ENCODE peak calls at places on chromosomes 2 and 18, in nine cellular contexts. V, E, K, A, S, R, I, C and O are unnamed samples.

GRCh38 chr2:111101592-111101991 is 19.1 kb upstream of the BCL2L11 start:
- DNase-seq in E (no peak), R (no peak), A (no peak), C (no peak), S (no peak), K (no peak), I (no peak), V (no peak), O (no peak)

GRCh38 chr18:72160504-72161445 is 383.4 kb downstream of the CBLN2 start:
- DNase-seq in I (no peak), C (no peak), E (no peak), R (no peak), V (no peak), K (no peak), S (no peak), A (no peak), O (no peak)

GRCh38 chr2:17069564-17069963 is 403.9 kb upstream of the CYRIA start:
- DNase-seq in K (no peak), C (no peak), R (no peak), I (no peak), E (no peak), S (no peak), V (no peak), A (no peak), O (no peak)

GRCh38 chr2:180614776-180615175 is 365.6 kb upstream of the UBE2E3 start:
- DNase-seq in I (no peak), E (no peak), S (no peak), R (no peak), V (no peak), K (no peak), A (no peak), C (no peak), O (no peak)

GRCh38 chr2:99862566-99862965 is 279.8 kb downstream of the AFF3 start:
- DNase-seq in V (no peak), C (no peak), K (no peak), E (no peak), I (no peak), R (no peak), A (no peak), S (no peak), O (no peak)

GRCh38 chr2:12081481-12082210 is 335.2 kb downstream of the LPIN1 start:
- DNase-seq in R (no peak), K (no peak), S (no peak), E (no peak), A (no peak), C (no peak), V (peak), I (no peak), O (no peak)

GRCh38 chr2:45813003-45813601 is 161.6 kb downstream of the PRKCE start:
- DNase-seq in R (no peak), C (no peak), A (peak), E (no peak), K (no peak), V (no peak), I (no peak), S (no peak), O (no peak)

GRCh38 chr18:58143391-58143790 is 99.4 kb downstream of the NEDD4L start:
- DNase-seq in K (no peak), A (no peak), S (no peak), E (no peak), I (peak), V (no peak), R (no peak), C (no peak), O (no peak)

GRCh38 chr2:85772019-85772745 is 18.4 kb downstream of the ATOH8 start:
- DNase-seq in S (peak), C (peak), V (no peak), K (peak), R (peak), E (peak), A (peak), I (peak), O (peak)

GRCh38 chr18:47561316-47561715 is 309.9 kb upstream of the SKOR2 start:
- DNase-seq in I (no peak), C (no peak), S (no peak), A (no peak), R (no peak), V (no peak), E (no peak), K (no peak), O (no peak)

GRCh38 chr2:240594511-240595380 is 8.2 kb downstream of the CAPN10 start:
- DNase-seq in A (no peak), E (no peak), I (no peak), C (no peak), S (no peak), R (no peak), K (no peak), V (no peak), O (no peak)

GRCh38 chr2:60297296-60298010 is 256.0 kb downstream of the BCL11A start:
- DNase-seq in V (no peak), K (no peak), I (no peak), E (peak), S (no peak), A (no peak), R (no peak), C (no peak), O (no peak)

GRCh38 chr2:169108098-169108884 is 38.9 kb downstream of the DHRS9 start:
- DNase-seq in K (no peak), C (no peak), R (no peak), I (no peak), E (no peak), A (no peak), V (no peak), S (no peak), O (no peak)

GRCh38 chr2:120758181-120759048 is 22.7 kb downstream of the GLI2 start:
- DNase-seq in E (no peak), S (no peak), K (no peak), R (no peak), V (no peak), A (peak), I (peak), C (peak), O (peak)

GRCh38 chr2:175170679-175171304 is 2.8 kb upstream of the ATF2 start:
- DNase-seq in V (no peak), S (no peak), K (no peak), A (no peak), R (no peak), C (no peak), E (no peak), I (no peak), O (no peak)

GRCh38 chr2:157692768-157693167 is 64.1 kb upstream of the ACVR1C start:
- DNase-seq in E (no peak), K (no peak), V (no peak), S (no peak), R (no peak), C (peak), I (peak), A (no peak), O (no peak)

GRCh38 chr2:32887125-32887524 is 59.6 kb upstream of the LTBP1 start:
- DNase-seq in C (no peak), A (no peak), S (no peak), R (no peak), V (no peak), E (no peak), I (no peak), K (no peak), O (no peak)

GRCh38 chr2:20609349-20609994 is 41.4 kb downstream of the HS1BP3 start:
- DNase-seq in S (no peak), A (no peak), R (no peak), V (no peak), C (no peak), E (no peak), K (no peak), I (no peak), O (peak)

GRCh38 chr2:189661957-189662321 is 680 bp downstream of the ASNSD1 start:
- DNase-seq in K (no peak), R (no peak), I (no peak), V (peak), C (no peak), A (no peak), E (no peak), S (no peak), O (no peak)

GRCh38 chr2:73870084-73870483 is 22.7 kb upstream of the ACTG2 start:
- DNase-seq in V (no peak), R (peak), I (peak), S (no peak), E (no peak), C (peak), A (peak), K (peak), O (peak)

GRCh38 chr2:55879976-55880375 is 43.6 kb downstream of the EFEMP1 start:
- DNase-seq in R (no peak), E (no peak), C (no peak), I (no peak), A (no peak), S (no peak), V (no peak), K (no peak), O (no peak)

GRCh38 chr2:10548626-10549025 is 100.5 kb upstream of the ODC1 start:
- DNase-seq in K (no peak), I (peak), A (no peak), E (no peak), C (no peak), R (no peak), S (no peak), V (no peak), O (no peak)

GRCh38 chr2:120395221-120395620 is 49.3 kb downstream of the INHBB start:
- DNase-seq in I (no peak), C (no peak), E (no peak), A (no peak), R (no peak), V (no peak), S (no peak), K (no peak), O (peak)

DNA sequence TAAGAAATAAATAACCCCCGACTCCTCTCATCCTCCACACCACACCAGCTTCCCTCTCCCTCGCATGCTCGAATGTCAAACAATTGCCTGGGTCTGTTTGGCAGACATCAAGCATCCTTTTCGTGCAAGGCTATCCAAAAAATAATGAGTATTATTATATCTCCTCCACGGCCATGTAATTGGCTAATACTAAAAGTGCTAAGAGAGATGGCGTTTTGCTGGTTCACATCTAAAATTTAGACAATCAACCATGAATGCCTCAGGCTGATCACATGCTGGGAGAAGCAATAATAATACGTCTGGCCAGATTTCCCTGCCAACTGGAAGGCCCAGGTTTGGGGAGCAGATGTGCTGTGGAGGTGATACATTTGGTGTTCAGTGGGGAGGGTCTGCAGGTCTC is 60.4 kb upstream of the CREB1 start:
- DNase-seq in E (no peak), V (no peak), R (no peak), I (no peak), C (no peak), S (no peak), A (no peak), K (no peak), O (no peak)
- H3K27ac ChIP-seq in E (no peak), V (no peak), R (no peak), I (no peak), C (no peak), S (no peak), A (no peak), K (no peak), O (no peak)

GRCh38 chr2:66443183-66443976 is 8.5 kb downstream of the MEIS1 start:
- DNase-seq in R (no peak), E (no peak), A (no peak), I (no peak), V (no peak), S (no peak), K (no peak), C (no peak), O (no peak)

GRCh38 chr2:66446178-66446860 is 11.4 kb downstream of the MEIS1 start:
- DNase-seq in R (no peak), K (no peak), S (no peak), A (peak), I (no peak), V (no peak), C (no peak), E (peak), O (no peak)

GRCh38 chr2:66445781-66446177 is 10.9 kb downstream of the MEIS1 start:
- DNase-seq in K (no peak), A (peak), E (peak), C (no peak), R (no peak), S (no peak), V (no peak), I (no peak), O (no peak)

GRCh38 chr2:66445076-66445724 is 10.3 kb downstream of the MEIS1 start:
- DNase-seq in K (no peak), S (no peak), V (no peak), C (no peak), R (no peak), I (no peak), E (peak), A (peak), O (no peak)

GRCh38 chr2:66443977-66444855 is 9.3 kb downstream of the MEIS1 start:
- DNase-seq in I (no peak), K (no peak), V (no peak), E (no peak), A (no peak), R (no peak), S (no peak), C (no peak), O (no peak)
- H3K27ac ChIP-seq in I (peak), K (no peak), V (no peak), E (peak), A (peak), R (peak), S (no peak), C (no peak), O (no peak)

DNA sequence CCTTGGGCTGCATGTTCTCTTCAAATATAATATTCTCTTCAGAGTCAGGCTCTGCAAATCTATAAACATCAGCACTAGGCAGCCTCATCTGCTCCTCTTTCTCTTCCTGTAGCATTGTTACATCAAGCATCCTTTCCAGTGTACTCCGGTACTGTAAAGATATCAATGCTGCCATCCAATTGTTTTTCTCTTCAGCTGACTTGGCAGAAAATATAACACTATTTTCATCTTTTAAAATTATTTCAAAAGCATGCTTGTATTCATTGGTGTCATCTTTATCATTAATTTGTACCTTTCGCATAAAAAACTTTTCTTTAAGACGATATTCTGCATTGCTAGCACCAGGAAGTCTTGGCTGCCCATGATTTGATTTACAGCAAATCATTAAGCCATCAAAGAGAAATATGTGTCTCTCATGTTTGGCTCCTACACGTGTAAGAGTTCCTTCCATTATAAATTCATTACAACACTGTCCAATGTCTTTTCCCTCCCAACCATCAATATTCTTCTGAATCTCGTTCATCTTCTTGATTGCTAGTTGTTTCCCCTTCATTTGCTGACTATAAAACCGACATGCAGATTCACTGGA is 98.1 kb downstream of the SOS1 start:
- DNase-seq in R (no peak), V (no peak), A (no peak), I (no peak), C (no peak), K (no peak), S (no peak), E (no peak), O (no peak)
- H3K27ac ChIP-seq in R (peak), V (no peak), A (no peak), I (no peak), C (no peak), K (peak), S (no peak), E (no peak), O (no peak)

GRCh38 chr18:59516356-59517155 is 157.5 kb upstream of the LMAN1 start:
- DNase-seq in K (peak), V (no peak), S (peak), I (peak), E (no peak), C (peak), A (peak), R (peak), O (no peak)

GRCh38 chr18:59517446-59518171 is 158.5 kb upstream of the LMAN1 start:
- DNase-seq in A (no peak), K (no peak), I (no peak), V (no peak), C (peak), E (no peak), S (peak), R (no peak), O (no peak)

GRCh38 chr18:59515147-59515546 is 156.1 kb upstream of the LMAN1 start:
- DNase-seq in R (no peak), I (no peak), V (no peak), A (no peak), S (no peak), K (no peak), E (no peak), C (peak), O (no peak)

GRCh38 chr18:59512025-59512710 is 153.1 kb upstream of the LMAN1 start:
- DNase-seq in E (no peak), K (no peak), C (no peak), S (no peak), I (no peak), V (no peak), R (no peak), A (no peak), O (no peak)

GRCh38 chr18:59514193-59514592 is 155.1 kb upstream of the LMAN1 start:
- DNase-seq in C (peak), A (peak), R (peak), S (no peak), V (no peak), E (no peak), K (peak), I (no peak), O (peak)
- H3K27ac ChIP-seq in C (no peak), A (peak), R (peak), S (no peak), V (no peak), E (no peak), K (peak), I (no peak), O (no peak)

DNA sequence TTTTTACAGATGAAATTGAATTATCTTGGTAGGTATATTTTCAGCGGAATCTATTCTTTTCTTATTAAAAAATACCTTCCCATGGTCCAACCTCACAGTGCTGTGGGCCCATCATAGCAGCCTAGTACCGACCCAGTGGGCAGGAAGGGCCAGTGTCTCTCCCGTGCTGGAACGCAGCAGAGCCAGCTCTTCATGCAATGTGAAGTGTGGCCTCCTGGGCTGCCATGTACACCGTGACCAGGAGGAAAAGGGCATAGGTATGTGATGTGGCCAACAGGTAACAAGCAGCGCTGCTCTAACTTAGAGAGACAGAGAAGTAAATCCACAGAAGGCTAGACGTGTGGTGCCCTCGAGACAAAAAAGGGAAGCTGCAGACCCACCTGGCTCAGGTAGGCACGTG is 221.1 kb upstream of the SALL3 start:
- DNase-seq in C (no peak), R (peak), A (no peak), S (no peak), K (no peak), E (no peak), V (no peak), I (no peak), O (peak)
- H3K27ac ChIP-seq in C (no peak), R (no peak), A (no peak), S (no peak), K (no peak), E (no peak), V (no peak), I (no peak), O (no peak)

GRCh38 chr18:38940475-38940862 is 1374.9 kb upstream of the CELF4 start:
- DNase-seq in V (no peak), I (no peak), C (no peak), K (no peak), E (no peak), S (no peak), R (no peak), A (no peak), O (no peak)
- H3K27ac ChIP-seq in V (peak), I (no peak), C (no peak), K (no peak), E (no peak), S (no peak), R (no peak), A (no peak), O (no peak)

GRCh38 chr2:215750763-215751162 is 262.6 kb downstream of the MREG start:
- DNase-seq in C (no peak), S (no peak), K (no peak), E (no peak), V (peak), I (no peak), A (no peak), R (no peak), O (no peak)

GRCh38 chr2:215751911-215752272 is 261.5 kb downstream of the MREG start:
- DNase-seq in E (no peak), I (no peak), K (no peak), C (no peak), S (no peak), R (no peak), A (no peak), V (no peak), O (no peak)

GRCh38 chr2:215752436-215752835 is 260.9 kb downstream of the MREG start:
- DNase-seq in R (no peak), V (no peak), K (no peak), C (no peak), S (no peak), E (no peak), A (no peak), I (no peak), O (no peak)

GRCh38 chr2:215749092-215749957 is 264.0 kb downstream of the MREG start:
- DNase-seq in R (peak), V (no peak), C (no peak), A (peak), K (peak), S (no peak), I (no peak), E (no peak), O (peak)

GRCh38 chr2:215751200-215751910 is 262.0 kb downstream of the MREG start:
- DNase-seq in I (peak), E (no peak), C (peak), S (no peak), A (no peak), V (no peak), K (no peak), R (no peak), O (no peak)
- H3K27ac ChIP-seq in I (no peak), E (no peak), C (peak), S (no peak), A (no peak), V (no peak), K (no peak), R (no peak), O (no peak)